ENCODE peak calls at places on chromosomes 6 and 20, in nine cellular contexts. J is naive thymus-derived CD4-positive, alpha-beta T cell; R is astrocyte of the spinal cord; A is SJSA1; K is GM12865; I is neuronal stem cell; T is left lung; W is AG04449; N is cardiac fibroblast. U is an unnamed sample.

GRCh38 chr20:57746201-57746600 is 36.4 kb upstream of the PMEPA1 start:
- DNase-seq in J (no peak), R (no peak), A (no peak), K (no peak), I (no peak), T (no peak), W (no peak), N (no peak), U (no peak)

GRCh38 chr6:42140756-42141602 is 1.4 kb downstream of the C6orf132 start:
- DNase-seq in J (no peak), R (no peak), A (no peak), K (no peak), I (no peak), T (no peak), W (no peak), N (no peak), U (no peak)

GRCh38 chr6:122109075-122109474 is 290.4 kb upstream of the HSF2 start:
- DNase-seq in J (no peak), R (no peak), A (no peak), K (no peak), I (no peak), T (no peak), W (no peak), N (no peak), U (no peak)

GRCh38 chr6:74568851-74569250 is 637.0 kb downstream of the COL12A1 start:
- DNase-seq in J (no peak), R (no peak), A (no peak), K (no peak), I (no peak), T (no peak), W (peak), N (peak), U (peak)

GRCh38 chr6:146870765-146871164 is 272.0 kb downstream of the ADGB start:
- DNase-seq in J (no peak), R (no peak), A (no peak), K (peak), I (no peak), T (no peak), W (no peak), N (no peak), U (no peak)

GRCh38 chr6:72864799-72865198 is 242.9 kb downstream of the KCNQ5 start:
- DNase-seq in J (no peak), R (no peak), A (no peak), K (no peak), I (no peak), T (no peak), W (no peak), N (no peak), U (no peak)

GRCh38 chr6:21665101-21665435 is 71.5 kb downstream of the SOX4 start:
- DNase-seq in J (no peak), R (no peak), A (no peak), K (no peak), I (peak), T (no peak), W (no peak), N (peak), U (no peak)

GRCh38 chr20:6074145-6074561 is 20.3 kb upstream of the LRRN4 start:
- DNase-seq in J (peak), R (no peak), A (no peak), K (peak), I (no peak), T (no peak), W (no peak), N (peak), U (no peak)

GRCh38 chr6:68967549-68968300 is 332.6 kb downstream of the ADGRB3 start:
- DNase-seq in J (peak), R (peak), A (peak), K (peak), I (peak), T (peak), W (peak), N (peak), U (no peak)

GRCh38 chr20:46273701-46274100 is 34.6 kb downstream of the CDH22 start:
- DNase-seq in J (no peak), R (no peak), A (no peak), K (no peak), I (no peak), T (no peak), W (no peak), N (no peak), U (no peak)

GRCh38 chr6:118097576-118097975 is 190.5 kb downstream of the SLC35F1 start:
- DNase-seq in J (no peak), R (no peak), A (no peak), K (no peak), I (no peak), T (no peak), W (no peak), N (no peak), U (no peak)

GRCh38 chr6:166949533-166950442 is 6.6 kb downstream of the RNASET2 start:
- DNase-seq in J (no peak), R (no peak), A (no peak), K (peak), I (no peak), T (no peak), W (no peak), N (no peak), U (no peak)

GRCh38 chr6:117542493-117542892 is 59.8 kb downstream of the GOPC start:
- DNase-seq in J (no peak), R (no peak), A (no peak), K (no peak), I (no peak), T (no peak), W (no peak), N (no peak), U (no peak)

GRCh38 chr20:7742479-7742878 is 197.8 kb downstream of the HAO1 start:
- DNase-seq in J (no peak), R (peak), A (no peak), K (no peak), I (no peak), T (no peak), W (no peak), N (peak), U (peak)

GRCh38 chr20:62707981-62708521 is 585 bp upstream of the NTSR1 start:
- DNase-seq in J (no peak), R (no peak), A (no peak), K (peak), I (no peak), T (no peak), W (no peak), N (no peak), U (no peak)

GRCh38 chr6:29763491-29764289 is 40.5 kb downstream of the HLA-F start:
- DNase-seq in J (no peak), R (peak), A (peak), K (peak), I (no peak), T (no peak), W (peak), N (peak), U (peak)

GRCh38 chr20:37624963-37625362 is 68.9 kb upstream of the CTNNBL1 start:
- DNase-seq in J (no peak), R (no peak), A (no peak), K (no peak), I (no peak), T (no peak), W (no peak), N (no peak), U (no peak)

GRCh38 chr6:108712946-108713345 is 135.3 kb upstream of the ARMC2 start:
- DNase-seq in J (no peak), R (no peak), A (no peak), K (no peak), I (no peak), T (peak), W (no peak), N (no peak), U (no peak)

GRCh38 chr6:4017847-4018193 is 61.1 kb downstream of the FAM217A start:
- DNase-seq in J (no peak), R (peak), A (no peak), K (peak), I (no peak), T (no peak), W (no peak), N (peak), U (no peak)

GRCh38 chr6:8939615-8940014 is 504.3 kb upstream of the SLC35B3 start:
- DNase-seq in J (no peak), R (no peak), A (peak), K (peak), I (no peak), T (no peak), W (no peak), N (no peak), U (no peak)

GRCh38 chr6:138234363-138234762 is 16.1 kb upstream of the PBOV1 start:
- DNase-seq in J (no peak), R (no peak), A (no peak), K (no peak), I (no peak), T (no peak), W (no peak), N (no peak), U (no peak)

GRCh38 chr20:50245561-50246366 is 55.1 kb downstream of the CEBPB start:
- DNase-seq in J (no peak), R (peak), A (peak), K (no peak), I (no peak), T (no peak), W (no peak), N (peak), U (no peak)

GRCh38 chr6:107991939-107992560 is 34.0 kb upstream of the SEC63 start:
- DNase-seq in J (no peak), R (no peak), A (no peak), K (no peak), I (no peak), T (no peak), W (no peak), N (no peak), U (no peak)

GRCh38 chr6:149054559-149055194 is 262.8 kb upstream of the TAB2 start:
- DNase-seq in J (no peak), R (no peak), A (no peak), K (peak), I (no peak), T (no peak), W (no peak), N (no peak), U (no peak)

GRCh38 chr20:62338294-62338620 is 28.9 kb downstream of the LAMA5 start:
- DNase-seq in J (no peak), R (no peak), A (no peak), K (no peak), I (no peak), T (no peak), W (no peak), N (no peak), U (no peak)

GRCh38 chr6:73047801-73048200 is 177.5 kb downstream of the KHDC1L start:
- DNase-seq in J (no peak), R (no peak), A (no peak), K (no peak), I (no peak), T (no peak), W (no peak), N (no peak), U (no peak)

GRCh38 chr20:58359441-58359840 is 29.6 kb upstream of the VAPB start:
- DNase-seq in J (no peak), R (no peak), A (no peak), K (no peak), I (no peak), T (no peak), W (no peak), N (peak), U (no peak)

GRCh38 chr6:113530769-113531168 is 326.4 kb upstream of the MARCKS start:
- DNase-seq in J (no peak), R (peak), A (peak), K (no peak), I (no peak), T (no peak), W (peak), N (peak), U (peak)

GRCh38 chr6:113529879-113530278 is 327.3 kb upstream of the MARCKS start:
- DNase-seq in J (no peak), R (no peak), A (no peak), K (no peak), I (no peak), T (no peak), W (no peak), N (no peak), U (no peak)

GRCh38 chr6:113529191-113529590 is 328.0 kb upstream of the MARCKS start:
- DNase-seq in J (no peak), R (peak), A (no peak), K (no peak), I (no peak), T (no peak), W (no peak), N (peak), U (no peak)

GRCh38 chr6:113526553-113526952 is 330.6 kb upstream of the MARCKS start:
- DNase-seq in J (no peak), R (no peak), A (no peak), K (no peak), I (no peak), T (no peak), W (no peak), N (no peak), U (no peak)

GRCh38 chr6:113526995-113527394 is 330.1 kb upstream of the MARCKS start:
- DNase-seq in J (no peak), R (no peak), A (no peak), K (no peak), I (no peak), T (no peak), W (no peak), N (no peak), U (no peak)
- H3K4me3 ChIP-seq in J (no peak), R (no peak), A (no peak), K (no peak), I (no peak), T (no peak), W (no peak), N (no peak), U (no peak)

GRCh38 chr6:53027131-53027718 is 32.1 kb upstream of the GSTA4 start:
- DNase-seq in J (no peak), R (no peak), A (no peak), K (no peak), I (no peak), T (no peak), W (no peak), N (no peak), U (no peak)

GRCh38 chr6:53031281-53031680 is 33.9 kb upstream of the FBXO9 start:
- DNase-seq in J (no peak), R (no peak), A (no peak), K (no peak), I (no peak), T (no peak), W (no peak), N (no peak), U (no peak)

GRCh38 chr6:53032853-53033252 is 32.4 kb upstream of the FBXO9 start:
- DNase-seq in J (no peak), R (peak), A (no peak), K (no peak), I (no peak), T (no peak), W (no peak), N (peak), U (peak)

GRCh38 chr6:53029262-53029661 is 34.2 kb upstream of the GSTA4 start:
- DNase-seq in J (no peak), R (no peak), A (no peak), K (no peak), I (no peak), T (no peak), W (no peak), N (no peak), U (no peak)

DNA sequence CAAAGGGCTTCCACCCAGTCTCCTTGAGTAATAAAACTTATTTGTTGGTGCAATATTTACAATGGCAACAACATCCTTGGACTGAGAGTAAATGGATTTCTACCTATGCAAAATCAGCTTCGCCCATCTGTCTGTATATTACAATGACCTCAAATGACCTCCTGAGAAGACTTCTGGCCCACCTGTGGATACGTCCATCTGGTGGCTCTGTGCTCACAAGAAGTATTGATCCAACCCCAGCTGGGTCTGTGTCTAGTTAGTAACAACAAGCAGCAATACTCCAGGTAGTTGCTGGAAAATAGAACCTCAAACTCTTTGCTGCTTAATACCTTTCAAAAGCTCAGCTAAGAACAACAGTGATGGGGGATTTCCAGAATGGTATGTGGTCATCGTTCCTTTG is 34.7 kb upstream of the GSTA4 start:
- DNase-seq in J (no peak), R (no peak), A (no peak), K (no peak), I (no peak), T (no peak), W (no peak), N (no peak), U (no peak)
- H3K4me3 ChIP-seq in J (no peak), R (no peak), A (no peak), K (no peak), I (no peak), T (no peak), W (no peak), N (no peak), U (no peak)

GRCh38 chr6:5997420-5998093 is 9.2 kb downstream of the NRN1 start:
- DNase-seq in J (no peak), R (peak), A (peak), K (peak), I (no peak), T (no peak), W (no peak), N (no peak), U (no peak)

GRCh38 chr6:5999688-6000608 is 6.8 kb downstream of the NRN1 start:
- DNase-seq in J (no peak), R (no peak), A (no peak), K (no peak), I (no peak), T (no peak), W (no peak), N (no peak), U (no peak)

GRCh38 chr6:5998741-5999687 is 7.7 kb downstream of the NRN1 start:
- DNase-seq in J (no peak), R (peak), A (no peak), K (no peak), I (no peak), T (no peak), W (no peak), N (no peak), U (no peak)

GRCh38 chr6:5996701-5997419 is 9.9 kb downstream of the NRN1 start:
- DNase-seq in J (no peak), R (peak), A (peak), K (no peak), I (no peak), T (no peak), W (no peak), N (peak), U (no peak)

GRCh38 chr6:5998236-5998635 is 8.5 kb downstream of the NRN1 start:
- DNase-seq in J (no peak), R (no peak), A (no peak), K (no peak), I (no peak), T (no peak), W (no peak), N (no peak), U (no peak)
- H3K4me3 ChIP-seq in J (no peak), R (no peak), A (no peak), K (no peak), I (no peak), T (no peak), W (peak), N (no peak), U (no peak)

GRCh38 chr6:170163405-170164170 is 127.3 kb downstream of the DLL1 start:
- DNase-seq in J (no peak), R (no peak), A (no peak), K (no peak), I (no peak), T (peak), W (no peak), N (no peak), U (no peak)

GRCh38 chr6:170162771-170163404 is 128.0 kb downstream of the DLL1 start:
- DNase-seq in J (no peak), R (no peak), A (no peak), K (no peak), I (no peak), T (no peak), W (no peak), N (no peak), U (no peak)

GRCh38 chr6:170160628-170161611 is 130.0 kb downstream of the DLL1 start:
- DNase-seq in J (no peak), R (no peak), A (no peak), K (no peak), I (no peak), T (peak), W (no peak), N (no peak), U (no peak)

GRCh38 chr6:170160031-170160627 is 130.7 kb downstream of the DLL1 start:
- DNase-seq in J (no peak), R (no peak), A (no peak), K (no peak), I (no peak), T (peak), W (no peak), N (no peak), U (no peak)

DNA sequence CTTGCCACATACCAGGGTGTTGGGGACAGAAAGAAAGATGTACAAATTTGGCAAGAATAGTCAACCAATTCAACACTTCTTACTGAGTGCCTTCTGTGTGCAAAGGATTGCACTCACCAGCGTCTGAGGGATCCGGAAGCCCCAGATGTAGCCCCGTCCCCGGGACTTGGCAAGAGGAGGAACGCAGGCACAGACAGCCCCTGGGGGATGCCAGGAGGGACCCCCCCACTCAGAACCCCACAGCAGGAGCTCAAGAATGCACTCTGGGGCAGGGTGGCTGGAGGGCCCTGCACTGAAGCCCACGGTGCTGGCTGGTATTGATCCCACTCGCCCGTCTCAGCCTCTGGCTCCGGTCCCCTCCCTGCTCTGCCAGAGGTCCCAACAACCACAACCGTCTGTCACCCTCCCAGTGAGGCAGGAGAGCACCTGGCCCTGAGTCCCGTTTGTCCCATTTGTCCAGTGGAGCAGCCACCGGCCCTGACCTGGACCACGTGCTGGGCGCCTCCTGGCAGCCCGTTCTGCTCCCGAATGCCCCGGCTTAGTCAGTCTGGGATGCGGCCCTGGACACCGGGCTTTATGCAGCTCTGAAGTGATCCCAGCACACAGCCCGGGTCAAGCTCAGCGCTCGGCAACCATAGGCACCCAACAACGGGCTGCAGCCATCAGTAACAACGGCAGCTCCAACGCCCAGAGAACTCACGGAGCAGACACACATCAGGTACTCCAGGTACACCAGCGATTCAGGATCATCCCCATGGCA is 128.7 kb downstream of the DLL1 start:
- DNase-seq in J (no peak), R (no peak), A (no peak), K (no peak), I (no peak), T (peak), W (no peak), N (no peak), U (no peak)
- H3K4me3 ChIP-seq in J (no peak), R (no peak), A (no peak), K (no peak), I (no peak), T (no peak), W (no peak), N (no peak), U (no peak)

DNA sequence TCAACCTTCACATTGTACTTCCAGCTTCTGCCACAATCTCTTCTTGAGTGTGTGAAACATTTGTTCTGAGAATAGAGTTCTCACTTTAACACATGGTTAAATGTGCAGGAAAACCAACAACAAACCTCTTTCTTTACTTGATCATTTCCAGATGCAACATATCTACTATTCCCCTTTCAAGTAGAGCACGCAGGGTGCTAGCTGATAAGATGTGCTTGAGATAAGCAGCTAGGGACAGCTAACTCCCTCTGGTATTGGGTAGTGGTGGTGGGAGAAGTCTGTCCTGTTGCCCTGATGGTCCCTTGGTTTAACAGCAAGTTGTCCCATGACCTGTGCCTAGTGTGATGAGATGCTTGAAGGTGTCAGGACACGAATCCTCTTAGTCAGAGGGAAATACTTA is 15.4 kb upstream of the HMGCLL1 start:
- DNase-seq in J (no peak), R (no peak), A (no peak), K (no peak), I (no peak), T (no peak), W (no peak), N (no peak), U (no peak)
- H3K4me3 ChIP-seq in J (no peak), R (no peak), A (no peak), K (no peak), I (no peak), T (no peak), W (no peak), N (no peak), U (no peak)

GRCh38 chr20:33490934-33491656 is 1.2 kb downstream of the CBFA2T2 start:
- DNase-seq in J (no peak), R (no peak), A (no peak), K (no peak), I (no peak), T (no peak), W (no peak), N (peak), U (no peak)
- H3K4me3 ChIP-seq in J (peak), R (peak), A (peak), K (peak), I (peak), T (peak), W (peak), N (peak), U (peak)

GRCh38 chr6:25312034-25312620 is 33.0 kb downstream of the CARMIL1 start:
- DNase-seq in J (no peak), R (peak), A (no peak), K (no peak), I (no peak), T (no peak), W (no peak), N (peak), U (no peak)
- H3K4me3 ChIP-seq in J (no peak), R (no peak), A (no peak), K (no peak), I (no peak), T (no peak), W (no peak), N (no peak), U (no peak)